ENCODE peak calls at places on chromosome 15, in seven cellular contexts. L, A, I, Y, B, W and H are unnamed samples.

GRCh38 chr15:38053786-38054185 is 119.3 kb downstream of the TMCO5A start:
- DNase-seq in L (no peak), A (no peak), I (no peak), Y (no peak), B (no peak), W (no peak), H (no peak)

GRCh38 chr15:53586815-53587214 is 172.6 kb downstream of the WDR72 start:
- DNase-seq in L (no peak), A (peak; percentile 90), I (peak; percentile 5), Y (no peak), B (peak; percentile 37), W (peak; percentile 26), H (peak; percentile 28)

GRCh38 chr15:25053000-25053815 is 98.4 kb downstream of the SNRPN start:
- DNase-seq in L (no peak), A (peak; percentile 39), I (no peak), Y (no peak), B (no peak), W (no peak), H (no peak)

GRCh38 chr15:65287515-65287845 is 797 bp upstream of the PARP16 start:
- DNase-seq in L (no peak), A (no peak), I (no peak), Y (no peak), B (no peak), W (peak; percentile 2), H (no peak)

GRCh38 chr15:89803941-89804800 is 10.5 kb downstream of the ANPEP start:
- DNase-seq in L (no peak), A (no peak), I (no peak), Y (no peak), B (no peak), W (no peak), H (no peak)

GRCh38 chr15:68492855-68493254 is 60.9 kb upstream of the ITGA11 start:
- DNase-seq in L (no peak), A (no peak), I (no peak), Y (no peak), B (no peak), W (no peak), H (no peak)

GRCh38 chr15:82952156-82953081 is at the start of gene HOMER2:
- DNase-seq in L (no peak), A (peak; percentile 71), I (peak; percentile 91), Y (peak; percentile 68), B (peak; percentile 10), W (peak; percentile 66), H (no peak)

GRCh38 chr15:93358171-93359036 is 269.4 kb upstream of the RGMA start:
- DNase-seq in L (no peak), A (no peak), I (no peak), Y (no peak), B (no peak), W (no peak), H (no peak)

GRCh38 chr15:31326729-31327673 is at the start of gene KLF13:
- DNase-seq in L (no peak), A (no peak), I (peak; percentile 82), Y (peak; percentile 67), B (no peak), W (peak; percentile 51), H (no peak)

GRCh38 chr15:92899910-92900711 is at the start of gene CHD2:
- DNase-seq in L (peak; percentile 82), A (peak; percentile 79), I (peak; percentile 84), Y (no peak), B (peak; percentile 91), W (peak; percentile 60), H (peak; percentile 89)

GRCh38 chr15:64067564-64068030 is 21.3 kb upstream of the DAPK2 start:
- DNase-seq in L (peak; percentile 40), A (peak; percentile 93), I (peak; percentile 90), Y (peak; percentile 45), B (peak; percentile 60), W (peak; percentile 59), H (no peak)

GRCh38 chr15:57160823-57161560 is 215.3 kb upstream of the CGNL1 start:
- DNase-seq in L (no peak), A (no peak), I (no peak), Y (no peak), B (no peak), W (no peak), H (no peak)

GRCh38 chr15:57640935-57641682 is 49.4 kb downstream of the MYZAP start:
- DNase-seq in L (no peak), A (no peak), I (peak; percentile 49), Y (peak; percentile 19), B (peak; percentile 26), W (peak; percentile 19), H (no peak)

GRCh38 chr15:43410572-43411214 is 39.8 kb downstream of the TUBGCP4 start:
- DNase-seq in L (no peak), A (no peak), I (no peak), Y (no peak), B (no peak), W (peak; percentile 51), H (no peak)

GRCh38 chr15:91921821-91922198 is 68.3 kb downstream of the SLCO3A1 start:
- DNase-seq in L (no peak), A (no peak), I (no peak), Y (no peak), B (no peak), W (no peak), H (no peak)

GRCh38 chr15:40766194-40766830 is 2.4 kb downstream of the GCHFR start:
- DNase-seq in L (no peak), A (no peak), I (peak; percentile 57), Y (no peak), B (no peak), W (no peak), H (no peak)

GRCh38 chr15:100340721-100341661 is 784 bp downstream of the ADAMTS17 start:
- DNase-seq in L (no peak), A (no peak), I (peak; percentile 60), Y (no peak), B (no peak), W (no peak), H (no peak)

GRCh38 chr15:56883088-56883487 is 35.4 kb upstream of the TCF12 start:
- DNase-seq in L (no peak), A (no peak), I (no peak), Y (no peak), B (no peak), W (no peak), H (no peak)

GRCh38 chr15:90814193-90814811 is 54.1 kb upstream of the FURIN start:
- DNase-seq in L (no peak), A (no peak), I (no peak), Y (no peak), B (no peak), W (no peak), H (no peak)

GRCh38 chr15:40845511-40846284 is 1.9 kb downstream of the SPINT1 start:
- DNase-seq in L (no peak), A (no peak), I (no peak), Y (peak; percentile 79), B (peak; percentile 86), W (peak; percentile 19), H (no peak)

GRCh38 chr15:56490461-56490860 is 25.5 kb upstream of the MNS1 start:
- DNase-seq in L (no peak), A (no peak), I (no peak), Y (no peak), B (peak; percentile 15), W (no peak), H (no peak)

GRCh38 chr15:93422476-93422875 is 333.5 kb upstream of the RGMA start:
- DNase-seq in L (no peak), A (no peak), I (no peak), Y (no peak), B (no peak), W (no peak), H (no peak)

GRCh38 chr15:64010719-64011118 is 35.6 kb downstream of the DAPK2 start:
- DNase-seq in L (peak; percentile 96), A (no peak), I (no peak), Y (no peak), B (no peak), W (no peak), H (peak; percentile 69)

GRCh38 chr15:81301815-81302399 is 22.0 kb downstream of the STARD5 start:
- DNase-seq in L (peak; percentile 80), A (no peak), I (no peak), Y (no peak), B (no peak), W (no peak), H (no peak)
- TF ChIP-seq JUND in L (peak; percentile 97), A (no peak), I (no peak), Y (no peak), B (no peak), W (no peak), H (no peak)

GRCh38 chr15:77181305-77182074 is 110.6 kb upstream of the TSPAN3 start:
- DNase-seq in L (peak; percentile 82), A (no peak), I (no peak), Y (no peak), B (no peak), W (no peak), H (no peak)

GRCh38 chr15:77180757-77181156 is 109.8 kb upstream of the TSPAN3 start:
- DNase-seq in L (no peak), A (no peak), I (no peak), Y (no peak), B (no peak), W (no peak), H (no peak)

GRCh38 chr15:77178421-77178820 is 107.5 kb upstream of the TSPAN3 start:
- DNase-seq in L (no peak), A (no peak), I (no peak), Y (no peak), B (no peak), W (no peak), H (no peak)

GRCh38 chr15:77180270-77180669 is 109.4 kb upstream of the TSPAN3 start:
- DNase-seq in L (no peak), A (no peak), I (no peak), Y (no peak), B (no peak), W (no peak), H (no peak)

GRCh38 chr15:77179541-77179998 is 108.7 kb upstream of the TSPAN3 start:
- DNase-seq in L (peak; percentile 74), A (no peak), I (no peak), Y (no peak), B (no peak), W (no peak), H (no peak)
- TF ChIP-seq JUND in L (no peak), A (no peak), I (no peak), Y (no peak), B (no peak), W (no peak), H (no peak)

GRCh38 chr15:96237002-96237401 is 93.5 kb upstream of the NR2F2 start:
- DNase-seq in L (no peak), A (no peak), I (no peak), Y (no peak), B (no peak), W (no peak), H (no peak)

GRCh38 chr15:96230557-96231181 is 99.8 kb upstream of the NR2F2 start:
- DNase-seq in L (no peak), A (no peak), I (no peak), Y (no peak), B (no peak), W (no peak), H (no peak)

GRCh38 chr15:96232335-96232734 is 98.2 kb upstream of the NR2F2 start:
- DNase-seq in L (no peak), A (no peak), I (no peak), Y (no peak), B (no peak), W (no peak), H (no peak)

GRCh38 chr15:96234109-96234892 is 96.2 kb upstream of the NR2F2 start:
- DNase-seq in L (peak; percentile 58), A (no peak), I (peak; percentile 17), Y (no peak), B (no peak), W (no peak), H (no peak)
- TF ChIP-seq JUND in L (peak; percentile 63), A (no peak), I (no peak), Y (no peak), B (no peak), W (no peak), H (no peak)

GRCh38 chr15:74793135-74794028 is 11.5 kb downstream of the CSK start:
- DNase-seq in L (no peak), A (no peak), I (no peak), Y (no peak), B (no peak), W (peak; percentile 45), H (no peak)
- TF ChIP-seq JUND in L (no peak), A (no peak), I (no peak), Y (no peak), B (no peak), W (no peak), H (no peak)